ENCODE peak calls at places on chromosomes 13 and 19, in eight cellular contexts. V is hepatocyte; C is testis; T is HAP-1; N is mucosa of descending colon; L is naive thymus-derived CD4-positive, alpha-beta T cell; Y is ovary; B is tibial nerve. E is an unnamed sample. For H3K4me1, the result is how much of the 10 kb centered on the place peaks cover.

GRCh38 chr13:71866173-71867091 is 572 bp downstream of the DACH1 start:
- DNase-seq in V (peak), C (no peak), T (peak), N (peak), L (peak), Y (no peak), B (no peak), E (no peak)

GRCh38 chr19:48292798-48293197 is 22.9 kb downstream of the ZNF114 start:
- DNase-seq in V (no peak), C (no peak), T (no peak), N (no peak), L (no peak), Y (no peak), B (no peak), E (no peak)

GRCh38 chr13:50072676-50073075 is 57.4 kb downstream of the KCNRG start:
- DNase-seq in V (no peak), C (no peak), T (no peak), N (no peak), L (no peak), Y (no peak), B (no peak), E (no peak)

GRCh38 chr13:39148513-39148961 is 110.3 kb downstream of the NHLRC3 start:
- DNase-seq in V (peak), C (no peak), T (peak), N (no peak), L (no peak), Y (no peak), B (peak), E (peak)

GRCh38 chr19:13748169-13748884 is 16.0 kb upstream of the MRI1 start:
- DNase-seq in V (peak), C (no peak), T (no peak), N (peak), L (no peak), Y (peak), B (no peak), E (no peak)

GRCh38 chr19:39480337-39481228 is at the start of gene TIMM50:
- DNase-seq in V (peak), C (peak), T (peak), N (peak), L (peak), Y (peak), B (peak), E (peak)

GRCh38 chr13:87344176-87344575 is 327.0 kb upstream of the SLITRK5 start:
- DNase-seq in V (no peak), C (no peak), T (no peak), N (no peak), L (no peak), Y (no peak), B (no peak), E (no peak)

GRCh38 chr19:2702170-2703076 is at the start of gene GNG7:
- DNase-seq in V (peak), C (peak), T (peak), N (peak), L (peak), Y (peak), B (peak), E (peak)

GRCh38 chr13:34869737-34870136 is 72.3 kb upstream of the NBEA start:
- DNase-seq in V (no peak), C (no peak), T (no peak), N (no peak), L (no peak), Y (no peak), B (no peak), E (no peak)

GRCh38 chr13:19634129-19634740 is 776 bp downstream of the MPHOSPH8 start:
- DNase-seq in V (peak), C (peak), T (peak), N (peak), L (no peak), Y (no peak), B (peak), E (peak)

GRCh38 chr19:47363758-47364529 is 14.8 kb downstream of the DHX34 start:
- DNase-seq in V (no peak), C (no peak), T (no peak), N (peak), L (no peak), Y (no peak), B (no peak), E (no peak)

GRCh38 chr19:11767633-11768133 is 883 bp downstream of the ZNF441 start:
- DNase-seq in V (peak), C (peak), T (no peak), N (peak), L (no peak), Y (peak), B (peak), E (no peak)

GRCh38 chr19:58497634-58498170 is 14.1 kb downstream of the SLC27A5 start:
- DNase-seq in V (no peak), C (no peak), T (no peak), N (no peak), L (no peak), Y (no peak), B (no peak), E (no peak)

GRCh38 chr13:35876601-35877000 is 254.6 kb downstream of the DCLK1 start:
- DNase-seq in V (no peak), C (no peak), T (no peak), N (no peak), L (no peak), Y (no peak), B (no peak), E (no peak)

GRCh38 chr13:101523732-101524131 is 71.3 kb downstream of the ITGBL1 start:
- DNase-seq in V (no peak), C (no peak), T (no peak), N (no peak), L (no peak), Y (no peak), B (no peak), E (peak)

GRCh38 chr13:26183416-26183815 is 38.7 kb downstream of the RNF6 start:
- DNase-seq in V (no peak), C (no peak), T (no peak), N (no peak), L (no peak), Y (no peak), B (no peak), E (no peak)

GRCh38 chr13:22061806-22062391 is 391.0 kb downstream of the FGF9 start:
- DNase-seq in V (no peak), C (no peak), T (no peak), N (no peak), L (peak), Y (no peak), B (no peak), E (no peak)

GRCh38 chr13:23632741-23633140 is 62.5 kb downstream of the TNFRSF19 start:
- DNase-seq in V (no peak), C (no peak), T (no peak), N (no peak), L (no peak), Y (no peak), B (no peak), E (no peak)

GRCh38 chr19:40661616-40662015 is 28.8 kb downstream of the NUMBL start:
- DNase-seq in V (no peak), C (no peak), T (peak), N (no peak), L (no peak), Y (no peak), B (no peak), E (no peak)
- H3K4me3 ChIP-seq in V (no peak), C (no peak), T (no peak), N (no peak), L (no peak), Y (no peak), B (no peak), E (no peak)

DNA sequence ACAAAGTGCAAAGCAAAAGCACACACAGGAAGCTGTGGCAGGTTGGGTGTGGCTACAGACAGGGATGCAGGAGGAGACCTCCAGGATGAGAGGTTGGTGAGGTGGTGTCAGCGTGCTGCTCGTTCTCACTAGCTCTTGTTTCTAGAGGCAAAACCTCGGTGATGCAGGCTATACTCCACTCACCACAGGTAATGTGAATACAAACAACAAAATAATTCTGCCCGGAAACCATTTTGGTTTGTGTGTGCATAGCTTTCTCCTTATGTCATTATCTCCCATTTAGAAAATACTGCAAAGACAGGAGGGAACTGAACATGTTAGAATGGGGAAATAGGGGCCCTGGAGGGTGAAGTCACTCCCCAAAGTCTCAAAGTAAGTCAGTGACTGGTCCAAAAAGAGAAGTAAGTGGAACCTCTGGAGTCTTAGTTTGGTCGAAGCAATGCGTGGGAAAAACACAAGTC is 9.4 kb downstream of the LCP1 start:
- DNase-seq in V (no peak), C (no peak), T (no peak), N (peak), L (peak), Y (no peak), B (no peak), E (no peak)
- H3K4me1 ChIP-seq in V (under half), C (under half), T (under half), N (under half), L (half or more), Y (under half), B (under half), E (under half)

DNA sequence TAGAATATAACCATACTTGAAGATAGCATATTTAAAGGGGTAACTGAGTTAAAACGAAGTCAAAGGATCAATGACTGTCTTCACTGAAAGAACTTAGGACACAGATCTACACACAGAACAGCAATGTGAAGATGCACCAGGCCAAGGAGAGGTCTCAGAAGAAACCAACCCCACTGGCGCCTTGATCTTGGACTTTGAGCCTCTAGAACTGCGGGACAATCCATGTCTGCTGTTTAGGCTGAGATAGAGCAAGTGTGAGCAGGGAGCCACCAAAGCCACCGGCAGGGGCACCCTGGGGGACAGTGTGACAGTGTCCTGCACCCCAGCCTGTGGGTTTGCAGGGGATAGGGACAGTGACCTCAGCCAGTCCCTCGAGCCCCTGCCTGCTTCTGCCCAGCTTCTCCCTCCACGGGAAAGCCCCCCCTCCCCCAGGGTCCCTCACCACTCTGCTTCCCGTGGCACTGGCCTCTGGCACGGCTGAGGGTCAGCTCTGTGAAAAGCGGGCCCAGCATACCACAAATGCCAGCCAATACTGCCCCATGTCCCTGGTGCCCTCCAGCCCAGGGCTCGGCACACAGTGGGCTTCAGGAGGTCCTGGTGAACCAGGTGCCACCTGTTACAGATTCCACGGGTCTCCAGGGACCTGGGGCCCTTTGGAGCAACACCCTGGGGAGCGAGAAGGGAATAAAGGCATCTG is 40.8 kb downstream of the KLF2 start:
- DNase-seq in V (peak), C (no peak), T (no peak), N (peak), L (no peak), Y (no peak), B (no peak), E (no peak)
- H3K4me3 ChIP-seq in V (no peak), C (no peak), T (no peak), N (no peak), L (peak), Y (no peak), B (no peak), E (no peak)

GRCh38 chr19:16607819-16608218 is 20.2 kb downstream of the MED26 start:
- DNase-seq in V (no peak), C (no peak), T (no peak), N (no peak), L (no peak), Y (no peak), B (no peak), E (peak)

GRCh38 chr19:16608290-16608704 is 19.7 kb downstream of the MED26 start:
- DNase-seq in V (peak), C (no peak), T (no peak), N (peak), L (no peak), Y (peak), B (peak), E (peak)

GRCh38 chr19:16612631-16613030 is 15.4 kb downstream of the MED26 start:
- DNase-seq in V (no peak), C (no peak), T (no peak), N (no peak), L (no peak), Y (no peak), B (no peak), E (no peak)

GRCh38 chr19:16611121-16611520 is 16.9 kb downstream of the MED26 start:
- DNase-seq in V (no peak), C (no peak), T (no peak), N (no peak), L (no peak), Y (no peak), B (no peak), E (no peak)

GRCh38 chr19:16609511-16609910 is 18.5 kb downstream of the MED26 start:
- DNase-seq in V (no peak), C (no peak), T (peak), N (no peak), L (no peak), Y (no peak), B (no peak), E (no peak)
- H3K4me1 ChIP-seq in V (under half), C (under half), T (under half), N (under half), L (under half), Y (under half), B (under half), E (half or more)

GRCh38 chr19:51573331-51573730 is 2.2 kb downstream of the ZNF175 start:
- DNase-seq in V (no peak), C (no peak), T (no peak), N (no peak), L (no peak), Y (no peak), B (no peak), E (no peak)

GRCh38 chr19:51571599-51571998 is 516 bp downstream of the ZNF175 start:
- DNase-seq in V (no peak), C (no peak), T (no peak), N (no peak), L (peak), Y (no peak), B (no peak), E (no peak)

GRCh38 chr19:51572908-51573307 is 1.8 kb downstream of the ZNF175 start:
- DNase-seq in V (no peak), C (no peak), T (no peak), N (no peak), L (no peak), Y (no peak), B (no peak), E (no peak)

GRCh38 chr19:51570962-51571575 is at the start of gene ZNF175:
- DNase-seq in V (peak), C (peak), T (peak), N (peak), L (peak), Y (peak), B (peak), E (peak)

GRCh38 chr19:51572415-51572814 is 1.3 kb downstream of the ZNF175 start:
- DNase-seq in V (no peak), C (no peak), T (no peak), N (peak), L (no peak), Y (no peak), B (no peak), E (no peak)
- H3K4me3 ChIP-seq in V (no peak), C (peak), T (peak), N (no peak), L (no peak), Y (no peak), B (peak), E (peak)

GRCh38 chr13:51800456-51800855 is 3.5 kb downstream of the DHRS12 start:
- DNase-seq in V (no peak), C (no peak), T (no peak), N (no peak), L (no peak), Y (no peak), B (no peak), E (peak)
- H3K4me1 ChIP-seq in V (under half), C (under half), T (under half), N (under half), L (under half), Y (under half), B (under half), E (under half)